ENCODE peak calls at places on chromosomes 13 and 19, in four cellular contexts. C is HepG2, S is K562, P is GM12878. X is an unnamed sample.

GRCh38 chr13:99436686-99437416 is 64.4 kb upstream of the TM9SF2 start:
- DNase-seq in C (peak), S (peak), P (no peak), X (peak)

GRCh38 chr13:112896736-112897602 is 72.0 kb upstream of the MCF2L start:
- DNase-seq in C (no peak), S (no peak), P (no peak), X (no peak)

GRCh38 chr13:111371720-111372119 is 51.3 kb downstream of the TEX29 start:
- DNase-seq in C (no peak), S (no peak), P (no peak), X (no peak)

GRCh38 chr13:28137556-28137955 is 789 bp upstream of the PAN3 start:
- DNase-seq in C (no peak), S (no peak), P (no peak), X (no peak)

GRCh38 chr19:1749373-1750342 is 3.6 kb upstream of the ONECUT3 start:
- DNase-seq in C (no peak), S (no peak), P (no peak), X (no peak)

GRCh38 chr13:69565334-69565733 is 542.3 kb upstream of the ATXN8OS start:
- DNase-seq in C (peak), S (peak), P (peak), X (peak)

GRCh38 chr19:1634242-1634937 is 18.0 kb downstream of the TCF3 start:
- DNase-seq in C (no peak), S (no peak), P (no peak), X (no peak)

GRCh38 chr13:27022571-27023311 is 148.9 kb downstream of the USP12 start:
- DNase-seq in C (peak), S (no peak), P (no peak), X (peak)

GRCh38 chr13:113005076-113005865 is 36.3 kb downstream of the MCF2L start:
- DNase-seq in C (no peak), S (no peak), P (no peak), X (no peak)

GRCh38 chr13:80755925-80756324 is 415.0 kb upstream of the SPRY2 start:
- DNase-seq in C (no peak), S (no peak), P (no peak), X (no peak)

GRCh38 chr19:2798733-2799132 is 13.4 kb downstream of the THOP1 start:
- DNase-seq in C (no peak), S (no peak), P (no peak), X (no peak)

GRCh38 chr19:54160182-54160811 is 776 bp upstream of the LENG1 start:
- DNase-seq in C (no peak), S (peak), P (no peak), X (no peak)

GRCh38 chr13:101649490-101650126 is 197.1 kb downstream of the ITGBL1 start:
- DNase-seq in C (no peak), S (no peak), P (no peak), X (peak)

GRCh38 chr13:31880849-31881494 is 141.6 kb downstream of the RXFP2 start:
- DNase-seq in C (no peak), S (no peak), P (no peak), X (no peak)

GRCh38 chr19:16325671-16326400 is 1.2 kb downstream of the KLF2 start:
- DNase-seq in C (no peak), S (no peak), P (no peak), X (peak)

GRCh38 chr13:39244561-39245230 is 206.4 kb downstream of the NHLRC3 start:
- DNase-seq in C (no peak), S (no peak), P (no peak), X (no peak)

GRCh38 chr19:37218592-37218935 is 550 bp downstream of the ZNF383 start:
- DNase-seq in C (no peak), S (no peak), P (peak), X (no peak)
- TF ChIP-seq BHLHE40 in C (no peak), S (no peak), P (peak), X (no peak)

GRCh38 chr19:4369888-4370260 is 26.5 kb downstream of the MPND start:
- DNase-seq in C (no peak), S (no peak), P (no peak), X (no peak)
- TF ChIP-seq KDM1A in C (no peak), S (no peak), P (no peak), X (no peak)

DNA sequence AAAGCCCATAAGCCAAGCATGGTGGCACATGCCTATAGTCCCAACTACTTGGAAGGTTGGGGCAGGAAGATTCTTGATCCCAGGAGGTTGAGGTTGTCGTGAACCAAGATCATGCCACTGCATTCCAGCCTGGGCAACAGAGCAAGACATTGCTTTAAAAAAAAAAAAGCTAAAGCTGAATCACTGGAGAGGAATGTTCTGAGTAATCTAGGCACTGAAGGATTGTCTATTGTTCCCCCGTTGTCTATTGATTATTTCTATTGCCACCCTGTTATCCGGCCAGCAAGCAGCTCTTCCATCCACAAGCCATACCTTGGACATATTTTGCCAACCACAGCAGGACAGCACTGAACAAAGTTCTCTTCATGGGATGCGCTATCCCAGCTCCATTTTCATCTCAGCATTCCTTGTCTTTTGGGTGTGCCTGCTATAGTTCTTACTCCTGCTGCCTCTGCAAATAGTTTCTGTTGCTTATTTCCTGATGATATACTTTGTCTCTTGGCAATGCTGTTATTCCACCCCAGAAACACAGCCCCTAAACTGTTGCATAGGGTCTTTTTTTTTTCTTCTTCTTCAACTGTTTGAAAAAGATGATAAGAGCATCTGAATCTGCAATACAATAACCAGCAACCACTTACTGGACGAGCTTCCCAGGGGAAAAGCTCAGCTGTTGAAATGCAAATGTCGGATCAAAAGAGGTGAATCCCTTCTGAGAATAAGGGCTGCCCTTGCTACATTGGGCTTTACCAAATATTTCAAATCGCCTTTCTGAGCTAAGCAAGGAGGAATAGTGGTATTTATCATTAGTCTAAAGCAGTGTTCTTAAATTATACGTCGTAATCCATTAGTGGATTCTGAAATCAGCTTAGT is 22.2 kb upstream of the SIAH3 start:
- DNase-seq in C (peak), S (no peak), P (no peak), X (no peak)
- TF ChIP-seq BHLHE40 in C (no peak), S (no peak), P (no peak), X (no peak)

DNA sequence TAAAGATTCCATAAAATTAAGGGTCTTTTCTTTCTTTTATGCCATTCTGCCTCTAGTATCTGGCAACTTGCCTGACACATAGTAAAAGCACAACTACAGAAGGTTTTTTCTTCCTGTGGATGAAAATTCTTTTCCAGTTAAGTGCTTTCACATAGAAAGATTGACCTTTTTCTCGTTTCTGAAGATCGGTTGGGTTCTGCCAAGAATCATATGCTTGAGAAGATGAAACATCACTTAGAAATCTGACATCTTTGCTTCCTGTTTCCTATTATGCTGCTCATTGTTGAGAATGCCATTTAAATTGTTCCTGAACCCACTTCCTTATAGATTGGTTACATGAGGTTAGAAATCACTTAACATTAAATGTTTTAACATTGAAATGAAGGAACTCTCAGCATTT is 26.3 kb upstream of the SCEL start:
- DNase-seq in C (no peak), S (no peak), P (no peak), X (no peak)
- TF ChIP-seq KDM1A in C (no peak), S (no peak), P (no peak), X (no peak)

GRCh38 chr13:62537593-62537992 is 1121.9 kb upstream of the PCDH20 start:
- DNase-seq in C (no peak), S (no peak), P (no peak), X (no peak)
- TF ChIP-seq BHLHE40 in C (no peak), S (no peak), P (no peak), X (no peak)

GRCh38 chr19:49067554-49067953 is 2.9 kb upstream of the NTF4 start:
- DNase-seq in C (no peak), S (no peak), P (no peak), X (no peak)

GRCh38 chr19:49061445-49061844 is 3.2 kb downstream of the NTF4 start:
- DNase-seq in C (no peak), S (no peak), P (no peak), X (no peak)

GRCh38 chr19:49065905-49066512 is 1.4 kb upstream of the NTF4 start:
- DNase-seq in C (no peak), S (no peak), P (no peak), X (no peak)

GRCh38 chr19:49064029-49064629 is 489 bp downstream of the NTF4 start:
- DNase-seq in C (no peak), S (no peak), P (no peak), X (no peak)

DNA sequence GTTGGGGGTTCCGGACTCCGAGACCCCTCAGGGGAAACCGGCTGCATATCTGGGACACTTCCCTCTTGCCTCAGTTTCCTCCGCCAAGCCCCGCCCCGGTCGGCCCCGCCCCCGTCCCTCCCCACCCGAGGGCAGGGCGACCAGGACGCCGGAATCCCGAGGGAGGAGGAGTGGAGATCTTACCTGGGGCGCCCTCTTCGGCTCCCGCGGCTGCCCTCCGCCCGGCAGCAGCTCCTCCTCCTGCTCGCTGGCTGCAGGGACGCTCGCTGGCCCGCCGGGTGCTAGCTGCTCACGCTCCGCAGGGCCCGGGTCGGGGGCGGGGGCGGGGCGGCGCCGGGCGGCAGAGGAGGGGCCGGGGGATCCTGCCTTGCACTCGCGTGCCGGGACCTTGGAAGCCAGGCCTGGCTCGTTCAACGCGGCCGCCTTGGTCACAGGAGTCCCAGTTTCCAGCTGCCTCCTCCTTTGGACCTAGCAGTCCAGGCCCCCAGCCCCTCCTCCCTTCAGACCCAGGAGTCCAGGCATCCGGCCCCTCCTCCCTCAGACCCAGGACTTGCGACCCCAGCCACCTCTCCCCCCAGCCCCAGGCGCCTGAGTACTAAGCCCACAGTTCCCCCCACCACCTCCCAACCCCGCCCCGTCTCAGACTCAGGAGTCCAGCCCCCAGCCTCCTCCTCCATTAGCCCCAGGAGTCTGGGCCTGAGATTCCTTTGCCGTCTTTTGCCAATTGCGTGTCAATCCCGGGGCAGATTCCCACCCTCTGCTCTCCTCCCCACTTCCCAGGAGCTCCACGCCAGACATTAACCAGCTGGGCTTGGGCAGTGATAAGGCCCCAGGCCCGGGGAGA is at the start of gene NTF4:
- DNase-seq in C (peak), S (peak), P (no peak), X (peak)
- TF ChIP-seq KDM1A in C (no peak), S (no peak), P (no peak), X (no peak)

GRCh38 chr13:41627425-41627824 is 170.1 kb downstream of the RGCC start:
- DNase-seq in C (no peak), S (no peak), P (no peak), X (no peak)

GRCh38 chr13:41621716-41622508 is 164.6 kb downstream of the RGCC start:
- DNase-seq in C (peak), S (no peak), P (no peak), X (no peak)

DNA sequence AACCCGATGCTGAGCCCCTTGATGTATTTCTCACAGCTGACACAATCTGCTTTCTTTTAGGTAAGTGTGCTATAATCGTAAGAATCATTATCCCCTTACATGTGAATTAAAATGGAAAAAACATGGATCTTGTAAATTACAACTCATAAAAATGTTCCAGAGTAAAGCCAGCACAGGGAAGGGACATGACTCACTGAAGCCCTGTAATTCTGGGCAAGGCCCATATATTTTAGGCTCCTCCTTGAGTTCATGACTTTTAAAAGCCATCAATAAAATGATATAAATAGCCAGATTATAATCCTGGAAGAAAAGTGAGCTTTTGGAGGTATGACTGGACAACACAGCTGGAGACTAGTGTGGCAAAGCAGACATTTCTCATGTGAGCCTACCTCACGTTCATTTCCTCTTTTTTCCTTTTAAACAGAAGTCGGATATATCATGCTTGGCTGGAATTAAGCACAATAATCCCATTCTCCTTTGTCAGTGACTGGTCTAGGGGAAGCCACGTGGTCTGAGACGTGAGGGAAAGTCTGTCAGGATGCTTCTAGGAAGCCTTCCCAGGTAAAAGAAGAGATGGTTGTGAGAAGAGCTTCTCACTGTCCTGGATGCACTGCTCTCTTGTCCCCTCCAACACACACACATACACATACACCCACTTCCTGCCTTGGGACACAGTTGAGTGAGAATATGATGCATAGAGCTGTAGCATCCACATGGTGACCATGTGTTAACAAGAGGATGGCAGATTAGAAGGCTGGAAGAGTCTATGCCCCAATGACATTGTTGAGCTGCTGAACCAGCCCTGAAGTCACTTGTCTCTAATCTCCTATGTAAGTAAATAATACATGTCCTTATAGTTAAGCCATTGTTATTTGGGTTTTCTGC is 165.4 kb downstream of the RGCC start:
- DNase-seq in C (no peak), S (no peak), P (no peak), X (no peak)
- TF ChIP-seq BHLHE40 in C (no peak), S (no peak), P (no peak), X (no peak)